ENCODE peak calls at places on chromosome 15, in eight cellular contexts. G, Y, W, T, B, R, I and H are unnamed samples.

GRCh38 chr15:49223536-49224274 is 53.7 kb downstream of the GALK2 start:
- DNase-seq in G (no peak), Y (no peak), W (no peak), T (no peak), B (no peak), R (no peak), I (no peak), H (no peak)

GRCh38 chr15:92623435-92623834 is 32.1 kb downstream of the FAM174B start:
- DNase-seq in G (no peak), Y (no peak), W (no peak), T (peak; percentile 87), B (peak; percentile 28), R (no peak), I (no peak), H (no peak)

GRCh38 chr15:28096720-28097431 is 2.2 kb downstream of the OCA2 start:
- DNase-seq in G (no peak), Y (no peak), W (no peak), T (no peak), B (no peak), R (no peak), I (no peak), H (peak; percentile 76)

GRCh38 chr15:35306361-35306981 is 221.4 kb upstream of the NANOGP8 start:
- DNase-seq in G (no peak), Y (no peak), W (no peak), T (no peak), B (peak; percentile 54), R (peak; percentile 14), I (no peak), H (no peak)

GRCh38 chr15:45362419-45362818 is 15.9 kb downstream of the GATM start:
- DNase-seq in G (no peak), Y (no peak), W (no peak), T (no peak), B (no peak), R (no peak), I (no peak), H (no peak)

GRCh38 chr15:80153900-80154299 is 1.1 kb downstream of the FAH start:
- DNase-seq in G (no peak), Y (no peak), W (no peak), T (peak; percentile 69), B (no peak), R (peak; percentile 56), I (no peak), H (no peak)

GRCh38 chr15:35308802-35309201 is 223.7 kb upstream of the NANOGP8 start:
- DNase-seq in G (no peak), Y (no peak), W (no peak), T (no peak), B (peak; percentile 38), R (no peak), I (peak; percentile 19), H (no peak)

GRCh38 chr15:81511160-81511559 is 137.1 kb upstream of the TMC3 start:
- DNase-seq in G (no peak), Y (no peak), W (no peak), T (no peak), B (no peak), R (no peak), I (no peak), H (no peak)

GRCh38 chr15:41801850-41802455 is 25.9 kb upstream of the JMJD7 start:
- DNase-seq in G (no peak), Y (no peak), W (no peak), T (no peak), B (no peak), R (no peak), I (no peak), H (no peak)

GRCh38 chr15:67161881-67162280 is 92.6 kb downstream of the AAGAB start:
- DNase-seq in G (no peak), Y (no peak), W (no peak), T (no peak), B (no peak), R (no peak), I (no peak), H (no peak)

GRCh38 chr15:89143503-89144162 is 55.4 kb downstream of the ABHD2 start:
- DNase-seq in G (no peak), Y (peak; percentile 36), W (no peak), T (no peak), B (no peak), R (no peak), I (no peak), H (peak; percentile 69)

GRCh38 chr15:31212956-31213694 is 111.6 kb upstream of the TRPM1 start:
- DNase-seq in G (no peak), Y (no peak), W (no peak), T (no peak), B (no peak), R (no peak), I (no peak), H (no peak)

GRCh38 chr15:75646944-75647364 is 758 bp upstream of the SNX33 start:
- DNase-seq in G (peak; percentile 61), Y (no peak), W (peak; percentile 39), T (no peak), B (peak; percentile 41), R (peak; percentile 34), I (no peak), H (peak; percentile 81)

GRCh38 chr15:64515196-64515595 is 54.8 kb downstream of the ZNF609 start:
- DNase-seq in G (no peak), Y (no peak), W (no peak), T (no peak), B (no peak), R (no peak), I (no peak), H (no peak)

GRCh38 chr15:93135997-93136397 is 47.0 kb upstream of the RGMA start:
- DNase-seq in G (no peak), Y (no peak), W (no peak), T (no peak), B (no peak), R (no peak), I (no peak), H (no peak)

GRCh38 chr15:60541784-60542617 is 63.1 kb upstream of the ICE2 start:
- DNase-seq in G (no peak), Y (no peak), W (no peak), T (no peak), B (no peak), R (no peak), I (no peak), H (no peak)

GRCh38 chr15:67501177-67501835 is 19.6 kb upstream of the C15orf61 start:
- DNase-seq in G (no peak), Y (peak; percentile 38), W (no peak), T (no peak), B (no peak), R (peak; percentile 30), I (no peak), H (no peak)

GRCh38 chr15:45588199-45588910 is 1.2 kb downstream of the BLOC1S6 start:
- DNase-seq in G (no peak), Y (no peak), W (no peak), T (no peak), B (no peak), R (no peak), I (no peak), H (no peak)

GRCh38 chr15:25481208-25481862 is 42.5 kb upstream of the UBE3A start:
- DNase-seq in G (no peak), Y (peak; percentile 36), W (no peak), T (no peak), B (peak; percentile 8), R (no peak), I (no peak), H (no peak)

GRCh38 chr15:94691169-94691568 is 459.8 kb downstream of the MCTP2 start:
- DNase-seq in G (no peak), Y (no peak), W (no peak), T (no peak), B (no peak), R (no peak), I (no peak), H (no peak)

GRCh38 chr15:55683366-55683765 is 59.6 kb downstream of the PRTG start:
- DNase-seq in G (no peak), Y (no peak), W (no peak), T (no peak), B (no peak), R (no peak), I (no peak), H (no peak)

GRCh38 chr15:26738996-26739395 is 33.9 kb downstream of the GABRB3 start:
- DNase-seq in G (no peak), Y (no peak), W (no peak), T (no peak), B (no peak), R (no peak), I (no peak), H (no peak)
- H3K9me3 ChIP-seq in G (no peaks in the 10 kb centered on the region), Y (no peaks in the 10 kb centered on the region), W (no peaks in the 10 kb centered on the region), T (peaks cover 4% of the 10 kb centered on the region), B (no peaks in the 10 kb centered on the region), R (no peaks in the 10 kb centered on the region), I (peaks cover 4% of the 10 kb centered on the region), H (no peaks in the 10 kb centered on the region)

GRCh38 chr15:90189781-90190467 is 11.2 kb upstream of the SEMA4B start:
- DNase-seq in G (no peak), Y (no peak), W (no peak), T (no peak), B (no peak), R (peak; percentile 55), I (no peak), H (peak; percentile 61)
- H3K4me3 ChIP-seq in G (no peak overlapping the region), Y (no peak overlapping the region), W (no peak overlapping the region), T (no peak overlapping the region), B (no peak overlapping the region), R (peak overlapping the region; percentile 7), I (no peak overlapping the region), H (no peak overlapping the region)

GRCh38 chr15:62163397-62163796 is 1.7 kb downstream of the C2CD4B start:
- DNase-seq in G (no peak), Y (no peak), W (no peak), T (no peak), B (no peak), R (no peak), I (no peak), H (no peak)

GRCh38 chr15:62165029-62165792 is at the start of gene C2CD4B:
- DNase-seq in G (peak; percentile 70), Y (peak; percentile 58), W (no peak), T (peak; percentile 70), B (peak; percentile 72), R (no peak), I (peak; percentile 68), H (peak; percentile 91)

GRCh38 chr15:62164500-62165028 is 521 bp downstream of the C2CD4B start:
- DNase-seq in G (peak; percentile 46), Y (peak; percentile 75), W (no peak), T (peak; percentile 54), B (peak; percentile 15), R (no peak), I (peak; percentile 14), H (peak; percentile 81)

GRCh38 chr15:62165793-62166380 is 802 bp upstream of the C2CD4B start:
- DNase-seq in G (no peak), Y (no peak), W (no peak), T (no peak), B (no peak), R (no peak), I (no peak), H (no peak)

GRCh38 chr15:62163847-62164499 is 1.1 kb downstream of the C2CD4B start:
- DNase-seq in G (peak; percentile 40), Y (peak; percentile 68), W (no peak), T (no peak), B (peak; percentile 14), R (no peak), I (peak; percentile 16), H (peak; percentile 75)
- TF ChIP-seq CTCF in G (no peak), Y (no peak), W (no peak), T (no peak), B (no peak), R (no peak), I (peak; percentile 16), H (no peak)

DNA sequence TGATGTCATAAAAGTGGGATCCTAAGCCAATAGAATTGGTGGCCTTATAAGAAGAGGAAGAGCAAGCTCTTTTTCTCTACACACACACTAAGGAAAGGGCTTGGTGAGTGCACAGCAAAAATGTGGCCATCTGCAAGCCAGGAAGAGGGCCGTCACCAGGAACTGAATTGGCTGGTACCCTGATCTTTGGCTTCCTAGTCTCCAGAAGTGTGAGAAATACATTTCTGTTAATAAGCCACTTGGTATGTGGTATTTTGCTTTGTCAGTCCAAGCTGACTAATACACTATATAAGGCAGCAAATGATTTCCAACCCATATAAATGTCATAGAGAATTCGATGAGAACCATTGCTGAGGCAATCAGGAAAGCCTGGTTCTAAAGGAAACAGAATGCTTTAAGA is 816.3 kb upstream of the SEMA6D start:
- DNase-seq in G (no peak), Y (no peak), W (no peak), T (no peak), B (no peak), R (no peak), I (no peak), H (no peak)
- H3K9me3 ChIP-seq in G (no peaks in the 10 kb centered on the region), Y (no peaks in the 10 kb centered on the region), W (no peaks in the 10 kb centered on the region), T (no peaks in the 10 kb centered on the region), B (no peaks in the 10 kb centered on the region), R (no peaks in the 10 kb centered on the region), I (no peaks in the 10 kb centered on the region), H (no peaks in the 10 kb centered on the region)